ENCODE peak calls at places on chromosomes 3 and 15, in four cellular contexts. One of them, this sample, is unnamed.

GRCh38 chr15:68601206-68602197 is 22.7 kb downstream of the CORO2B start:
- DNase-seq in CD4-positive, alpha-beta memory T cell: no peak
- DNase-seq in A549: no peak
- DNase-seq in IMR-90: no peak
- DNase-seq in this sample: no peak

GRCh38 chr15:95866698-95867440 is 463.6 kb upstream of the NR2F2 start:
- DNase-seq in CD4-positive, alpha-beta memory T cell: no peak
- DNase-seq in A549: no peak
- DNase-seq in IMR-90: no peak
- DNase-seq in this sample: no peak

GRCh38 chr15:47374222-47374621 is 343.1 kb upstream of the SEMA6D start:
- DNase-seq in CD4-positive, alpha-beta memory T cell: no peak
- DNase-seq in A549: peak; percentile 0
- DNase-seq in IMR-90: peak; percentile 42
- DNase-seq in this sample: no peak

GRCh38 chr3:7038394-7038793 is 177.5 kb downstream of the GRM7 start:
- DNase-seq in CD4-positive, alpha-beta memory T cell: no peak
- DNase-seq in A549: no peak
- DNase-seq in IMR-90: no peak
- DNase-seq in this sample: no peak

GRCh38 chr3:188510366-188510765 is 356.4 kb downstream of the LPP start:
- DNase-seq in CD4-positive, alpha-beta memory T cell: no peak
- DNase-seq in A549: no peak
- DNase-seq in IMR-90: peak; percentile 96
- DNase-seq in this sample: no peak

GRCh38 chr15:91047545-91048199 is 25.3 kb upstream of the VPS33B start:
- DNase-seq in CD4-positive, alpha-beta memory T cell: peak; percentile 14
- DNase-seq in A549: no peak
- DNase-seq in IMR-90: no peak
- DNase-seq in this sample: no peak

GRCh38 chr15:87858651-87859050 is 397.9 kb downstream of the NTRK3 start:
- DNase-seq in CD4-positive, alpha-beta memory T cell: no peak
- DNase-seq in A549: no peak
- DNase-seq in IMR-90: no peak
- DNase-seq in this sample: no peak

GRCh38 chr3:11907667-11908660 is 61.3 kb upstream of the TAMM41 start:
- DNase-seq in CD4-positive, alpha-beta memory T cell: no peak
- DNase-seq in A549: no peak
- DNase-seq in IMR-90: peak; percentile 13
- DNase-seq in this sample: no peak

GRCh38 chr3:126664591-126665214 is 9.8 kb upstream of the TXNRD3 start:
- DNase-seq in CD4-positive, alpha-beta memory T cell: no peak
- DNase-seq in A549: peak; percentile 10
- DNase-seq in IMR-90: peak; percentile 15
- DNase-seq in this sample: no peak

GRCh38 chr3:158768881-158769518 is 32.9 kb upstream of the MFSD1 start:
- DNase-seq in CD4-positive, alpha-beta memory T cell: no peak
- DNase-seq in A549: peak; percentile 85
- DNase-seq in IMR-90: peak; percentile 98
- DNase-seq in this sample: no peak

GRCh38 chr3:134685881-134686802 is 35.3 kb upstream of the KY start:
- DNase-seq in CD4-positive, alpha-beta memory T cell: no peak
- DNase-seq in A549: no peak
- DNase-seq in IMR-90: peak; percentile 95
- DNase-seq in this sample: no peak

GRCh38 chr3:59620334-59620733 is 570.5 kb upstream of the CFAP20DC start:
- DNase-seq in CD4-positive, alpha-beta memory T cell: no peak
- DNase-seq in A549: no peak
- DNase-seq in IMR-90: no peak
- DNase-seq in this sample: no peak

GRCh38 chr15:25171856-25172687 is 217.3 kb downstream of the SNRPN start:
- DNase-seq in CD4-positive, alpha-beta memory T cell: no peak
- DNase-seq in A549: no peak
- DNase-seq in IMR-90: no peak
- DNase-seq in this sample: no peak

GRCh38 chr15:25173241-25174028 is 218.6 kb downstream of the SNRPN start:
- DNase-seq in CD4-positive, alpha-beta memory T cell: no peak
- DNase-seq in A549: no peak
- DNase-seq in IMR-90: no peak
- DNase-seq in this sample: no peak

GRCh38 chr15:25171111-25171811 is 216.5 kb downstream of the SNRPN start:
- DNase-seq in CD4-positive, alpha-beta memory T cell: no peak
- DNase-seq in A549: no peak
- DNase-seq in IMR-90: no peak
- DNase-seq in this sample: no peak

GRCh38 chr15:25170781-25171110 is 216.0 kb downstream of the SNRPN start:
- DNase-seq in CD4-positive, alpha-beta memory T cell: no peak
- DNase-seq in A549: no peak
- DNase-seq in IMR-90: no peak
- DNase-seq in this sample: no peak

DNA sequence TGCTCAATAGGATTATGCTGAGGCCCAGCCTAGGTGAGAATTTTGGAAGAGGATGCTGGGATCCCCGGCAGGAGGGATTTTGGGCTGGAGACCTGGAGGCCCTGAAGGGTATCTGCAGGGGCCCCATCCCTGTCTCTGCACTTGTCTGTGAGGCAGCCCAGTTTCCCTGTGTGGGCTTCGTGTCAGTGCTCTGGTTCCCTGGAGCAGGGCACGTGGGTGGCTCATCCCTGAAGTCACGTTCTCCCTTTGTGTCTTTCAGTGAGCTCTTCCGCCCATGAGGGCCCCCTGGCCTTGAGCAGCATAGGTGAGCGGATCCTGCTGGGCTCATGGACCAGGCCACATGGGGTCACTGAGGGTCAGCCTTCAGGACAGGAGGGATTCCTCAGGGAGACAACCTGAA is 217.9 kb downstream of the SNRPN start:
- DNase-seq in CD4-positive, alpha-beta memory T cell: no peak
- DNase-seq in A549: no peak
- DNase-seq in IMR-90: no peak
- DNase-seq in this sample: no peak
- H3K9me3 ChIP-seq in CD4-positive, alpha-beta memory T cell: peaks cover 20% of the 10 kb centered on the region
- H3K9me3 ChIP-seq in A549: no peaks in the 10 kb centered on the region
- H3K9me3 ChIP-seq in IMR-90: peaks cover 55% of the 10 kb centered on the region
- H3K9me3 ChIP-seq in this sample: peaks cover 37% of the 10 kb centered on the region

GRCh38 chr15:25092661-25093060 is 137.9 kb downstream of the SNRPN start:
- DNase-seq in CD4-positive, alpha-beta memory T cell: no peak
- DNase-seq in A549: no peak
- DNase-seq in IMR-90: peak; percentile 4
- DNase-seq in this sample: no peak
- H3K9me3 ChIP-seq in CD4-positive, alpha-beta memory T cell: peaks cover 52% of the 10 kb centered on the region
- H3K9me3 ChIP-seq in A549: peaks cover 2% of the 10 kb centered on the region
- H3K9me3 ChIP-seq in IMR-90: peaks cover 46% of the 10 kb centered on the region
- H3K9me3 ChIP-seq in this sample: no peaks in the 10 kb centered on the region

GRCh38 chr15:71082803-71083202 is 32.5 kb upstream of the THSD4 start:
- DNase-seq in CD4-positive, alpha-beta memory T cell: no peak
- DNase-seq in A549: no peak
- DNase-seq in IMR-90: no peak
- DNase-seq in this sample: no peak

GRCh38 chr15:71078506-71079207 is 36.6 kb upstream of the THSD4 start:
- DNase-seq in CD4-positive, alpha-beta memory T cell: no peak
- DNase-seq in A549: no peak
- DNase-seq in IMR-90: no peak
- DNase-seq in this sample: no peak

GRCh38 chr15:71080705-71081104 is 34.6 kb upstream of the THSD4 start:
- DNase-seq in CD4-positive, alpha-beta memory T cell: no peak
- DNase-seq in A549: peak; percentile 23
- DNase-seq in IMR-90: peak; percentile 96
- DNase-seq in this sample: no peak

GRCh38 chr15:71079208-71080044 is 35.8 kb upstream of the THSD4 start:
- DNase-seq in CD4-positive, alpha-beta memory T cell: no peak
- DNase-seq in A549: peak; percentile 49
- DNase-seq in IMR-90: peak; percentile 90
- DNase-seq in this sample: no peak

DNA sequence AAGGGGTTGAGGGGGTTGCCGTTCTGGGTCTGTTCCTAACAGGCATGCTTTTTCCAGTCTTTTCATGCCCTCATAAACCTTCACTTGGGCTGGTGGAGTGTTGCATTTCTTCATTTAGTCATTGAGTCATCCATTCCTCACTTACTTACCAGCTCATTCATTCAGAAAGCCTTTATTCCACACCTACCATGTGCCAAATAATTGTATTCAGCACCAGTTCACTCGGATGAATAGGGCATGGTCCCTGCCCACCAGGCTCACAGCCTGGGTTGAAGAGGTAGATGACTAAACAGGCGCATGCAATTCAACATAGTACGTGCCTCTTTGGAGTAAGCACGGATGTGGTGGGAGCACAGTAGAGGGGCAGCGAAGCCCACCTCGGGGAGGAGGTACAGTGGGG is 35.1 kb upstream of the THSD4 start:
- DNase-seq in CD4-positive, alpha-beta memory T cell: no peak
- DNase-seq in A549: no peak
- DNase-seq in IMR-90: no peak
- DNase-seq in this sample: no peak
- H3K9me3 ChIP-seq in CD4-positive, alpha-beta memory T cell: no peaks in the 10 kb centered on the region
- H3K9me3 ChIP-seq in A549: peaks cover 3% of the 10 kb centered on the region
- H3K9me3 ChIP-seq in IMR-90: no peaks in the 10 kb centered on the region
- H3K9me3 ChIP-seq in this sample: no peaks in the 10 kb centered on the region

GRCh38 chr3:163129287-163129686 is 1632.7 kb downstream of the OTOL1 start:
- DNase-seq in CD4-positive, alpha-beta memory T cell: no peak
- DNase-seq in A549: no peak
- DNase-seq in IMR-90: no peak
- DNase-seq in this sample: no peak
- H3K9me3 ChIP-seq in CD4-positive, alpha-beta memory T cell: no peaks in the 10 kb centered on the region
- H3K9me3 ChIP-seq in A549: peaks cover 25% of the 10 kb centered on the region
- H3K9me3 ChIP-seq in IMR-90: peaks cover 19% of the 10 kb centered on the region
- H3K9me3 ChIP-seq in this sample: peaks cover 28% of the 10 kb centered on the region

GRCh38 chr3:43335799-43336198 is 49.5 kb downstream of the SNRK start:
- DNase-seq in CD4-positive, alpha-beta memory T cell: no peak
- DNase-seq in A549: no peak
- DNase-seq in IMR-90: no peak
- DNase-seq in this sample: no peak

GRCh38 chr3:43340403-43340802 is 54.1 kb downstream of the SNRK start:
- DNase-seq in CD4-positive, alpha-beta memory T cell: no peak
- DNase-seq in A549: no peak
- DNase-seq in IMR-90: no peak
- DNase-seq in this sample: no peak

GRCh38 chr3:43343185-43343584 is 56.8 kb downstream of the SNRK start:
- DNase-seq in CD4-positive, alpha-beta memory T cell: peak; percentile 41
- DNase-seq in A549: no peak
- DNase-seq in IMR-90: no peak
- DNase-seq in this sample: no peak

GRCh38 chr3:43341788-43342187 is 55.4 kb downstream of the SNRK start:
- DNase-seq in CD4-positive, alpha-beta memory T cell: no peak
- DNase-seq in A549: no peak
- DNase-seq in IMR-90: no peak
- DNase-seq in this sample: no peak

DNA sequence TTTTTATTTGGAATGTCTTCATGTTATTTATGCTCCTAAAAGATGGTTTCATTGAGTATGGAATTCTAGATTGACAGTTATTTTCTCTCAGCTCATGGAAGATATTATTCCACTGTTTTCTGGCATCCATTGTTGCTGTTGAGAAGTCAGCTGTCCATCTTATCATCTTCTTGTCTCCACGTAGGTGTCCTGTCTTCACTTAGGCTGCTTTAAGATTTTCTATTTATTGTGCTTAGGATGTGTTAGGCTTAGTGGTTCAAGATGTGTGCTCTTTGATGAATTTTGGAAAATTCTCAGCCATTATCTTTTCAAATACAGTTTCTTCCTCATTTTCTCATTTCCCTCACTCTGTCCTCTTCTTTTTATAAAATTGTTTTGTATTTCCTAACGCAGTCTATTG is 52.0 kb downstream of the SNRK start:
- DNase-seq in CD4-positive, alpha-beta memory T cell: no peak
- DNase-seq in A549: peak; percentile 32
- DNase-seq in IMR-90: peak; percentile 13
- DNase-seq in this sample: no peak
- H3K9me3 ChIP-seq in CD4-positive, alpha-beta memory T cell: peaks cover 24% of the 10 kb centered on the region
- H3K9me3 ChIP-seq in A549: peaks cover 33% of the 10 kb centered on the region
- H3K9me3 ChIP-seq in IMR-90: peaks cover 22% of the 10 kb centered on the region
- H3K9me3 ChIP-seq in this sample: peaks cover 41% of the 10 kb centered on the region

DNA sequence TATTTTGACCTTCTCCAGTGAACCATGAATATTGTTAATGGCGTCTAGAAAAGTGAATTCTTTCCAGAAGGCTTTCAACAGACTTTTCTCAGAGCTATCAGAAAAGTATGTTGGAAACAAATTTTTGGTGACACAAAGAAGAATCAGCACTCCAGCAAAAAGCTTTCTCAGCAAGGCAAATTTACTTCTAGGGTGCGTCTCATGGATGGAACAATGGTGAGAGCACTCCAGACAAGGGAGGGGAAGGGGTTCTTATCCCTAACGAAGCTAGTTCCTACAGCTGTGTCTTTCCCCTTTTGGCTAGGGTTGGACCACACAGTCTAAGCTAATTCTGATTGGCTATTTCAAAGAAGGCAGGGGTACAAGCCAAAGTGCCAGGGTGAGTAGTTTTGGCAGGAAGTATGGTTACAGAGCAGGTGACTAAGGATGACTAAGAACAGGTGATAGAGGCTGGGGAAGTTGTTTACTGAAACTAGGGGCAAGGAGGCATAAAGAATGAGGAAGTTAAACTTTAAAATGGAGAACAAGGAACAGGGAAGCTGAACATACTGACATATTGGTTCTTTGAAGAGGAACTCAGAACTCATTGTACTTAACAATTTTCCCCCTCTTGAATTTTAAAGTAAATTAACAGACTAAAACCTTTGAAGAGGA is 959.8 kb downstream of the NAALADL2 start:
- DNase-seq in CD4-positive, alpha-beta memory T cell: no peak
- DNase-seq in A549: no peak
- DNase-seq in IMR-90: no peak
- DNase-seq in this sample: no peak
- H3K9me3 ChIP-seq in CD4-positive, alpha-beta memory T cell: no peaks in the 10 kb centered on the region
- H3K9me3 ChIP-seq in A549: no peaks in the 10 kb centered on the region
- H3K9me3 ChIP-seq in IMR-90: peaks cover 13% of the 10 kb centered on the region
- H3K9me3 ChIP-seq in this sample: peaks cover 51% of the 10 kb centered on the region

GRCh38 chr15:25207369-25207768 is 231.5 kb downstream of the UBE3A start:
- DNase-seq in CD4-positive, alpha-beta memory T cell: no peak
- DNase-seq in A549: no peak
- DNase-seq in IMR-90: no peak
- DNase-seq in this sample: no peak
- H3K9me3 ChIP-seq in CD4-positive, alpha-beta memory T cell: no peaks in the 10 kb centered on the region
- H3K9me3 ChIP-seq in A549: no peaks in the 10 kb centered on the region
- H3K9me3 ChIP-seq in IMR-90: peaks cover 75% of the 10 kb centered on the region
- H3K9me3 ChIP-seq in this sample: no peaks in the 10 kb centered on the region